ENCODE peak calls at places on chromosomes 2 and 18, in six cellular contexts. One of them, this sample, is unnamed. For H3K4me1, the result is how much of the 10 kb centered on the place peaks cover.

GRCh38 chr2:196166876-196167275 is 4.5 kb downstream of the STK17B start:
- DNase-seq in PC-3: peak
- DNase-seq in HCT116: no peak
- DNase-seq in HepG2: no peak
- DNase-seq in MM.1S: peak
- DNase-seq in endothelial cell of umbilical vein: peak
- DNase-seq in this sample: peak

GRCh38 chr2:196939381-196939780 is 12.9 kb upstream of the PGAP1 start:
- DNase-seq in endothelial cell of umbilical vein: no peak
- DNase-seq in HepG2: no peak
- DNase-seq in PC-3: peak
- DNase-seq in MM.1S: no peak
- DNase-seq in HCT116: no peak
- DNase-seq in this sample: peak

GRCh38 chr2:16638941-16639340 is 26.7 kb downstream of the CYRIA start:
- DNase-seq in MM.1S: no peak
- DNase-seq in PC-3: no peak
- DNase-seq in endothelial cell of umbilical vein: no peak
- DNase-seq in HepG2: no peak
- DNase-seq in HCT116: no peak
- DNase-seq in this sample: no peak

GRCh38 chr2:8685697-8686358 is 4.0 kb downstream of the ID2 start:
- DNase-seq in HepG2: peak
- DNase-seq in MM.1S: peak
- DNase-seq in PC-3: peak
- DNase-seq in endothelial cell of umbilical vein: peak
- DNase-seq in HCT116: peak
- DNase-seq in this sample: peak

GRCh38 chr2:239668651-239669050 is 267.8 kb upstream of the HDAC4 start:
- DNase-seq in HepG2: no peak
- DNase-seq in PC-3: no peak
- DNase-seq in endothelial cell of umbilical vein: no peak
- DNase-seq in MM.1S: no peak
- DNase-seq in HCT116: no peak
- DNase-seq in this sample: no peak

GRCh38 chr2:17821535-17822451 is 5.5 kb downstream of the MSGN1 start:
- DNase-seq in HepG2: no peak
- DNase-seq in MM.1S: no peak
- DNase-seq in HCT116: no peak
- DNase-seq in endothelial cell of umbilical vein: peak
- DNase-seq in PC-3: no peak
- DNase-seq in this sample: no peak

GRCh38 chr2:238771193-238771592 is 76.7 kb upstream of the TWIST2 start:
- DNase-seq in HepG2: peak
- DNase-seq in PC-3: peak
- DNase-seq in MM.1S: no peak
- DNase-seq in HCT116: no peak
- DNase-seq in endothelial cell of umbilical vein: no peak
- DNase-seq in this sample: peak

GRCh38 chr2:203340791-203341487 is 12.7 kb downstream of the ABI2 start:
- DNase-seq in PC-3: peak
- DNase-seq in MM.1S: no peak
- DNase-seq in endothelial cell of umbilical vein: peak
- DNase-seq in HepG2: no peak
- DNase-seq in HCT116: no peak
- DNase-seq in this sample: peak

GRCh38 chr2:103945083-103945482 is 908.8 kb upstream of the POU3F3 start:
- DNase-seq in MM.1S: no peak
- DNase-seq in PC-3: no peak
- DNase-seq in endothelial cell of umbilical vein: no peak
- DNase-seq in HCT116: no peak
- DNase-seq in HepG2: no peak
- DNase-seq in this sample: no peak

GRCh38 chr2:138213624-138214023 is 249.4 kb downstream of the HNMT start:
- DNase-seq in HepG2: no peak
- DNase-seq in endothelial cell of umbilical vein: no peak
- DNase-seq in HCT116: no peak
- DNase-seq in MM.1S: no peak
- DNase-seq in PC-3: no peak
- DNase-seq in this sample: no peak

GRCh38 chr2:19046986-19047780 is 311.2 kb downstream of the OSR1 start:
- DNase-seq in PC-3: no peak
- DNase-seq in HCT116: no peak
- DNase-seq in endothelial cell of umbilical vein: no peak
- DNase-seq in MM.1S: no peak
- DNase-seq in HepG2: no peak
- DNase-seq in this sample: no peak

GRCh38 chr2:55478610-55479301 is 40.8 kb upstream of the CFAP36 start:
- DNase-seq in HepG2: no peak
- DNase-seq in HCT116: no peak
- DNase-seq in PC-3: no peak
- DNase-seq in MM.1S: no peak
- DNase-seq in endothelial cell of umbilical vein: no peak
- DNase-seq in this sample: no peak

GRCh38 chr2:173090291-173090877 is 14.7 kb downstream of the MAP3K20 start:
- DNase-seq in endothelial cell of umbilical vein: no peak
- DNase-seq in HepG2: no peak
- DNase-seq in PC-3: no peak
- DNase-seq in HCT116: no peak
- DNase-seq in MM.1S: no peak
- DNase-seq in this sample: peak

GRCh38 chr18:13616525-13617035 is 109.8 kb downstream of the FAM210A start:
- DNase-seq in HCT116: no peak
- DNase-seq in MM.1S: no peak
- DNase-seq in PC-3: peak
- DNase-seq in endothelial cell of umbilical vein: no peak
- DNase-seq in HepG2: no peak
- DNase-seq in this sample: no peak

GRCh38 chr2:54013996-54014395 is 43.2 kb upstream of the PSME4 start:
- DNase-seq in HepG2: no peak
- DNase-seq in MM.1S: peak
- DNase-seq in HCT116: no peak
- DNase-seq in endothelial cell of umbilical vein: no peak
- DNase-seq in PC-3: no peak
- DNase-seq in this sample: no peak

GRCh38 chr18:62759704-62760402 is 44.5 kb downstream of the PHLPP1 start:
- DNase-seq in MM.1S: no peak
- DNase-seq in PC-3: peak
- DNase-seq in endothelial cell of umbilical vein: peak
- DNase-seq in HepG2: no peak
- DNase-seq in HCT116: no peak
- DNase-seq in this sample: no peak

GRCh38 chr2:218991674-218992168 is 1.5 kb downstream of the CRYBA2 start:
- DNase-seq in HCT116: no peak
- DNase-seq in MM.1S: no peak
- DNase-seq in HepG2: no peak
- DNase-seq in endothelial cell of umbilical vein: no peak
- DNase-seq in PC-3: peak
- DNase-seq in this sample: peak

GRCh38 chr18:58117685-58118403 is 73.8 kb downstream of the NEDD4L start:
- DNase-seq in PC-3: peak
- DNase-seq in endothelial cell of umbilical vein: peak
- DNase-seq in HCT116: peak
- DNase-seq in MM.1S: no peak
- DNase-seq in HepG2: peak
- DNase-seq in this sample: peak

GRCh38 chr2:23390152-23390551 is 5.2 kb downstream of the KLHL29 start:
- DNase-seq in PC-3: no peak
- DNase-seq in HCT116: no peak
- DNase-seq in HepG2: no peak
- DNase-seq in MM.1S: no peak
- DNase-seq in endothelial cell of umbilical vein: no peak
- DNase-seq in this sample: no peak

GRCh38 chr18:11710578-11710977 is 21.5 kb downstream of the GNAL start:
- DNase-seq in endothelial cell of umbilical vein: no peak
- DNase-seq in HCT116: no peak
- DNase-seq in HepG2: no peak
- DNase-seq in MM.1S: no peak
- DNase-seq in PC-3: no peak
- DNase-seq in this sample: no peak

GRCh38 chr2:11811036-11811654 is 64.7 kb downstream of the LPIN1 start:
- DNase-seq in HepG2: no peak
- DNase-seq in HCT116: no peak
- DNase-seq in endothelial cell of umbilical vein: no peak
- DNase-seq in PC-3: no peak
- DNase-seq in MM.1S: no peak
- DNase-seq in this sample: peak

GRCh38 chr2:54120950-54121349 is 5.5 kb downstream of the ACYP2 start:
- DNase-seq in MM.1S: no peak
- DNase-seq in HepG2: no peak
- DNase-seq in HCT116: no peak
- DNase-seq in PC-3: no peak
- DNase-seq in endothelial cell of umbilical vein: no peak
- DNase-seq in this sample: no peak

GRCh38 chr2:29033172-29033571 is 41.2 kb downstream of the PCARE start:
- DNase-seq in HepG2: no peak
- DNase-seq in HCT116: no peak
- DNase-seq in endothelial cell of umbilical vein: no peak
- DNase-seq in MM.1S: no peak
- DNase-seq in PC-3: peak
- DNase-seq in this sample: peak

GRCh38 chr18:71239111-71239624 is 950.3 kb downstream of the SOCS6 start:
- DNase-seq in endothelial cell of umbilical vein: no peak
- DNase-seq in MM.1S: no peak
- DNase-seq in HCT116: no peak
- DNase-seq in PC-3: no peak
- DNase-seq in HepG2: no peak
- DNase-seq in this sample: no peak

GRCh38 chr2:219387284-219388126 is at the start of gene DNPEP:
- DNase-seq in PC-3: peak
- DNase-seq in HepG2: peak
- DNase-seq in MM.1S: peak
- DNase-seq in endothelial cell of umbilical vein: peak
- DNase-seq in HCT116: peak
- DNase-seq in this sample: peak

GRCh38 chr18:3058328-3059191 is 45.6 kb upstream of the LPIN2 start:
- DNase-seq in endothelial cell of umbilical vein: no peak
- DNase-seq in PC-3: peak
- DNase-seq in MM.1S: no peak
- DNase-seq in HCT116: no peak
- DNase-seq in HepG2: peak
- DNase-seq in this sample: no peak

GRCh38 chr2:226578879-226579278 is 220.7 kb downstream of the IRS1 start:
- DNase-seq in endothelial cell of umbilical vein: no peak
- DNase-seq in PC-3: peak
- DNase-seq in HCT116: no peak
- DNase-seq in HepG2: peak
- DNase-seq in MM.1S: no peak
- DNase-seq in this sample: peak

GRCh38 chr2:132038179-132038882 is 123.4 kb downstream of the ANKRD30BL start:
- DNase-seq in endothelial cell of umbilical vein: no peak
- DNase-seq in MM.1S: peak
- DNase-seq in HCT116: no peak
- DNase-seq in HepG2: no peak
- DNase-seq in PC-3: no peak
- DNase-seq in this sample: peak
- H3K4me1 ChIP-seq in endothelial cell of umbilical vein: under half
- H3K4me1 ChIP-seq in MM.1S: under half
- H3K4me1 ChIP-seq in HCT116: under half
- H3K4me1 ChIP-seq in HepG2: under half
- H3K4me1 ChIP-seq in PC-3: under half
- H3K4me1 ChIP-seq in this sample: under half

DNA sequence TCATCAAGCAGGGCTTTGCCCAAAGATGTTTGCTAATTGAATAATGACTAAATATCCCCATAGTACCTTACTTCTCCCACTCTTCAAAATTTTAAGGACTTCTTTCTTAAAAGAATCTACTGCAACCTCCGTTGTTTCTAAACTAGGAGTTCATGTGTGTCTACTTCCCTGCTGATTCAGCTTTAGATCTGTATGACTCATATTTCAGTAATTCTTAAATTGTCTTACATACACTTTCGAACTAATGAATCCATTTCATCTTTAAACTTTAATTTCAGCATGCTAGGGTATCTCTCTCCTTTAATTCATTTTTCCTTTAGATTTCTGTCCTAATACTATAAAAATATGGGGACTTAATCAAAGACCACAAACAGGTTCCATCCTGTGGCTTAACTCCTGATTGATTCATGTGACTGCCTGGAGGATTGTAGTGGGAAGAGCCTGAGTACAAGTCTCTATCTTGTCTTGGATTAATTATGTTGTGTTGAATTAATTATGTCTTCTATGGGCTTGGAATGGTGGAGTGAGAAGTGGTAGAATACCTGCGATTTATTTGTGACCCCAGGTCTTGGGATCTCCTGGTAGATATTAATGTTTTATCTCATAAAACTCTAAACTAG is 24.9 kb upstream of the COL5A2 start:
- DNase-seq in PC-3: peak
- DNase-seq in MM.1S: peak
- DNase-seq in HepG2: no peak
- DNase-seq in endothelial cell of umbilical vein: peak
- DNase-seq in HCT116: peak
- DNase-seq in this sample: peak
- H3K9ac ChIP-seq in PC-3: no peak
- H3K9ac ChIP-seq in MM.1S: no peak
- H3K9ac ChIP-seq in HepG2: no peak
- H3K9ac ChIP-seq in endothelial cell of umbilical vein: no peak
- H3K9ac ChIP-seq in HCT116: peak
- H3K9ac ChIP-seq in this sample: peak

GRCh38 chr2:224937887-224938286 is 104.4 kb downstream of the DOCK10 start:
- DNase-seq in HepG2: no peak
- DNase-seq in endothelial cell of umbilical vein: no peak
- DNase-seq in HCT116: no peak
- DNase-seq in PC-3: no peak
- DNase-seq in MM.1S: no peak
- DNase-seq in this sample: no peak
- H3K4me3 ChIP-seq in HepG2: no peak
- H3K4me3 ChIP-seq in endothelial cell of umbilical vein: no peak
- H3K4me3 ChIP-seq in HCT116: no peak
- H3K4me3 ChIP-seq in PC-3: no peak
- H3K4me3 ChIP-seq in MM.1S: no peak
- H3K4me3 ChIP-seq in this sample: no peak

GRCh38 chr2:38148501-38148900 is 72.5 kb upstream of the CYP1B1 start:
- DNase-seq in MM.1S: no peak
- DNase-seq in HepG2: peak
- DNase-seq in endothelial cell of umbilical vein: no peak
- DNase-seq in PC-3: peak
- DNase-seq in HCT116: no peak
- DNase-seq in this sample: peak

GRCh38 chr2:38146302-38146916 is 70.5 kb upstream of the CYP1B1 start:
- DNase-seq in MM.1S: no peak
- DNase-seq in HepG2: no peak
- DNase-seq in HCT116: peak
- DNase-seq in endothelial cell of umbilical vein: peak
- DNase-seq in PC-3: peak
- DNase-seq in this sample: peak

GRCh38 chr2:38146917-38147307 is 71.0 kb upstream of the CYP1B1 start:
- DNase-seq in HCT116: peak
- DNase-seq in PC-3: peak
- DNase-seq in endothelial cell of umbilical vein: peak
- DNase-seq in MM.1S: no peak
- DNase-seq in HepG2: peak
- DNase-seq in this sample: peak

GRCh38 chr2:38149533-38149932 is 73.6 kb upstream of the CYP1B1 start:
- DNase-seq in endothelial cell of umbilical vein: no peak
- DNase-seq in HCT116: no peak
- DNase-seq in PC-3: no peak
- DNase-seq in MM.1S: no peak
- DNase-seq in HepG2: no peak
- DNase-seq in this sample: no peak

GRCh38 chr2:38147333-38148121 is 71.6 kb upstream of the CYP1B1 start:
- DNase-seq in MM.1S: no peak
- DNase-seq in HCT116: no peak
- DNase-seq in PC-3: peak
- DNase-seq in HepG2: no peak
- DNase-seq in endothelial cell of umbilical vein: no peak
- DNase-seq in this sample: peak
- H3K4me1 ChIP-seq in MM.1S: under half
- H3K4me1 ChIP-seq in HCT116: under half
- H3K4me1 ChIP-seq in PC-3: under half
- H3K4me1 ChIP-seq in HepG2: under half
- H3K4me1 ChIP-seq in endothelial cell of umbilical vein: under half
- H3K4me1 ChIP-seq in this sample: under half

This sample was measured in adipocyte.